ENCODE peak calls at places on chromosome 13, in ten cellular contexts. One of them, this sample, is unnamed. For H3K4me1 and H3K9me3, the result is how much of the 10 kb centered on the place peaks cover.

GRCh38 chr13:27644302-27644701 is 22.6 kb downstream of the POLR1D start:
- DNase-seq in breast epithelium: no peak
- DNase-seq in suprapubic skin: no peak
- DNase-seq in transverse colon: no peak
- DNase-seq in GM12878: no peak
- DNase-seq in stomach: no peak
- DNase-seq in K562: no peak
- DNase-seq in prostate gland: peak
- DNase-seq in upper lobe of left lung: no peak
- DNase-seq in SK-N-SH: no peak
- DNase-seq in this sample: no peak

GRCh38 chr13:112781287-112781686 is 91.4 kb downstream of the ATP11A start:
- DNase-seq in breast epithelium: no peak
- DNase-seq in suprapubic skin: peak
- DNase-seq in transverse colon: no peak
- DNase-seq in GM12878: no peak
- DNase-seq in stomach: peak
- DNase-seq in K562: no peak
- DNase-seq in prostate gland: no peak
- DNase-seq in upper lobe of left lung: no peak
- DNase-seq in SK-N-SH: peak
- DNase-seq in this sample: no peak

GRCh38 chr13:60335531-60335930 is 61.5 kb upstream of the TDRD3 start:
- DNase-seq in breast epithelium: no peak
- DNase-seq in suprapubic skin: no peak
- DNase-seq in transverse colon: no peak
- DNase-seq in GM12878: no peak
- DNase-seq in stomach: no peak
- DNase-seq in K562: no peak
- DNase-seq in prostate gland: no peak
- DNase-seq in upper lobe of left lung: no peak
- DNase-seq in SK-N-SH: no peak
- DNase-seq in this sample: no peak

GRCh38 chr13:53382008-53382407 is 353.4 kb downstream of the OLFM4 start:
- DNase-seq in breast epithelium: no peak
- DNase-seq in suprapubic skin: no peak
- DNase-seq in transverse colon: no peak
- DNase-seq in GM12878: no peak
- DNase-seq in stomach: no peak
- DNase-seq in K562: no peak
- DNase-seq in prostate gland: no peak
- DNase-seq in upper lobe of left lung: no peak
- DNase-seq in SK-N-SH: no peak
- DNase-seq in this sample: no peak

GRCh38 chr13:99808786-99809185 is 162.8 kb downstream of the ZIC5 start:
- DNase-seq in breast epithelium: no peak
- DNase-seq in suprapubic skin: no peak
- DNase-seq in transverse colon: no peak
- DNase-seq in GM12878: no peak
- DNase-seq in stomach: no peak
- DNase-seq in K562: no peak
- DNase-seq in prostate gland: no peak
- DNase-seq in upper lobe of left lung: no peak
- DNase-seq in SK-N-SH: no peak
- DNase-seq in this sample: no peak

GRCh38 chr13:53045110-53045509 is 16.5 kb downstream of the OLFM4 start:
- DNase-seq in breast epithelium: no peak
- DNase-seq in suprapubic skin: no peak
- DNase-seq in transverse colon: peak
- DNase-seq in GM12878: no peak
- DNase-seq in stomach: peak
- DNase-seq in K562: no peak
- DNase-seq in prostate gland: no peak
- DNase-seq in upper lobe of left lung: no peak
- DNase-seq in SK-N-SH: peak
- DNase-seq in this sample: peak

GRCh38 chr13:41019027-41019487 is at the start of gene ELF1:
- DNase-seq in breast epithelium: no peak
- DNase-seq in suprapubic skin: no peak
- DNase-seq in transverse colon: peak
- DNase-seq in GM12878: peak
- DNase-seq in stomach: peak
- DNase-seq in K562: peak
- DNase-seq in prostate gland: peak
- DNase-seq in upper lobe of left lung: no peak
- DNase-seq in SK-N-SH: no peak
- DNase-seq in this sample: no peak

GRCh38 chr13:72204291-72204690 is 337.3 kb upstream of the DACH1 start:
- DNase-seq in breast epithelium: no peak
- DNase-seq in suprapubic skin: no peak
- DNase-seq in transverse colon: no peak
- DNase-seq in GM12878: no peak
- DNase-seq in stomach: no peak
- DNase-seq in K562: no peak
- DNase-seq in prostate gland: no peak
- DNase-seq in upper lobe of left lung: no peak
- DNase-seq in SK-N-SH: no peak
- DNase-seq in this sample: no peak

GRCh38 chr13:79538757-79539156 is 57.8 kb downstream of the NDFIP2 start:
- DNase-seq in breast epithelium: no peak
- DNase-seq in suprapubic skin: no peak
- DNase-seq in transverse colon: no peak
- DNase-seq in GM12878: no peak
- DNase-seq in stomach: no peak
- DNase-seq in K562: no peak
- DNase-seq in prostate gland: no peak
- DNase-seq in upper lobe of left lung: no peak
- DNase-seq in SK-N-SH: no peak
- DNase-seq in this sample: no peak

GRCh38 chr13:110415669-110416068 is 108.6 kb downstream of the COL4A2 start:
- DNase-seq in breast epithelium: no peak
- DNase-seq in suprapubic skin: no peak
- DNase-seq in transverse colon: no peak
- DNase-seq in GM12878: no peak
- DNase-seq in stomach: no peak
- DNase-seq in K562: no peak
- DNase-seq in prostate gland: no peak
- DNase-seq in upper lobe of left lung: no peak
- DNase-seq in SK-N-SH: no peak
- DNase-seq in this sample: no peak

GRCh38 chr13:75418186-75418843 is 63.7 kb downstream of the TBC1D4 start:
- DNase-seq in breast epithelium: no peak
- DNase-seq in suprapubic skin: no peak
- DNase-seq in transverse colon: no peak
- DNase-seq in GM12878: no peak
- DNase-seq in stomach: no peak
- DNase-seq in K562: no peak
- DNase-seq in prostate gland: no peak
- DNase-seq in upper lobe of left lung: no peak
- DNase-seq in SK-N-SH: no peak
- DNase-seq in this sample: no peak

GRCh38 chr13:75417006-75417384 is 65.0 kb downstream of the TBC1D4 start:
- DNase-seq in breast epithelium: no peak
- DNase-seq in suprapubic skin: no peak
- DNase-seq in transverse colon: no peak
- DNase-seq in GM12878: no peak
- DNase-seq in stomach: no peak
- DNase-seq in K562: no peak
- DNase-seq in prostate gland: no peak
- DNase-seq in upper lobe of left lung: no peak
- DNase-seq in SK-N-SH: no peak
- DNase-seq in this sample: no peak

GRCh38 chr13:75417647-75418046 is 64.3 kb downstream of the TBC1D4 start:
- DNase-seq in breast epithelium: no peak
- DNase-seq in suprapubic skin: no peak
- DNase-seq in transverse colon: no peak
- DNase-seq in GM12878: no peak
- DNase-seq in stomach: no peak
- DNase-seq in K562: no peak
- DNase-seq in prostate gland: peak
- DNase-seq in upper lobe of left lung: no peak
- DNase-seq in SK-N-SH: no peak
- DNase-seq in this sample: no peak

GRCh38 chr13:75415720-75416119 is 66.2 kb downstream of the TBC1D4 start:
- DNase-seq in breast epithelium: no peak
- DNase-seq in suprapubic skin: no peak
- DNase-seq in transverse colon: no peak
- DNase-seq in GM12878: no peak
- DNase-seq in stomach: no peak
- DNase-seq in K562: no peak
- DNase-seq in prostate gland: no peak
- DNase-seq in upper lobe of left lung: no peak
- DNase-seq in SK-N-SH: no peak
- DNase-seq in this sample: no peak

DNA sequence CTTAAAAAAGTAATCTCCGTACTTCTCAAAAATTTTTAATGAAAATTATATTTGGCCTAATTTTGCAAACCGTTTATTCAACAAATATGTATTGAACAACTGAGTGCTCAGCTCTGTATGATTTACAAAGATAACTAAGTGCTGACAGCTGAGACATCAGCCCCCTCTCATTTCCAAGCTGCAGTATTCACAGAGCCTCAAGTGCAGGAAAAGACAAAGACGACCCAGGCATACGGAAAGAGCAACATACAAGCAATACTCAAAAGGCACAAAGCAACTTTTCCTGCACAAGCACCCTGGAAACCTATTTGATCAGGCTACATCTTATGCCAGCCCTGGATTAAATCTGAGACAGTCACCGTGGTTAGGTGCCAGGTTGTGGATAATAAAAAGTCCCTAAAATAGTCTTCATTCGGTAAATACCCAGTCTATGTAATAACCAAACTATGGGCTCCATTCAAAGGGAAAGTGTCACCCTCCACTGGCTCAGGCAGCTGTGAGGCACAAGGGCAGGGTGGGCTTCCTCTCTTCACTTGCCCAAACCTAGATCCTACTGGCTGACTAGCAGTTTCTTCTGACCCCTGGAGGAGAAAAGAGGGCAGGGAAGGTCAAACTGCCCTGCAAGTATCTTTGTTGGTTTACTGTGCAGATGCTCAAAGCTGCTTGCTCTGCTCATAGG is 65.5 kb downstream of the TBC1D4 start:
- DNase-seq in breast epithelium: no peak
- DNase-seq in suprapubic skin: no peak
- DNase-seq in transverse colon: no peak
- DNase-seq in GM12878: peak
- DNase-seq in stomach: no peak
- DNase-seq in K562: no peak
- DNase-seq in prostate gland: no peak
- DNase-seq in upper lobe of left lung: no peak
- DNase-seq in SK-N-SH: no peak
- DNase-seq in this sample: no peak
- H3K4me1 ChIP-seq in breast epithelium: under half
- H3K4me1 ChIP-seq in suprapubic skin: under half
- H3K4me1 ChIP-seq in transverse colon: under half
- H3K4me1 ChIP-seq in GM12878: under half
- H3K4me1 ChIP-seq in stomach: under half
- H3K4me1 ChIP-seq in K562: under half
- H3K4me1 ChIP-seq in prostate gland: under half
- H3K4me1 ChIP-seq in upper lobe of left lung: under half
- H3K4me1 ChIP-seq in SK-N-SH: under half
- H3K4me1 ChIP-seq in this sample: under half

GRCh38 chr13:46640843-46641242 is 87.9 kb downstream of the LRCH1 start:
- DNase-seq in breast epithelium: no peak
- DNase-seq in suprapubic skin: no peak
- DNase-seq in transverse colon: no peak
- DNase-seq in GM12878: no peak
- DNase-seq in stomach: no peak
- DNase-seq in K562: no peak
- DNase-seq in prostate gland: no peak
- DNase-seq in upper lobe of left lung: no peak
- DNase-seq in SK-N-SH: no peak
- DNase-seq in this sample: no peak
- TF ChIP-seq POLR2AphosphoS5 in breast epithelium: no peak
- TF ChIP-seq POLR2AphosphoS5 in suprapubic skin: no peak
- TF ChIP-seq POLR2AphosphoS5 in transverse colon: no peak
- TF ChIP-seq POLR2AphosphoS5 in GM12878: no peak
- TF ChIP-seq POLR2AphosphoS5 in stomach: no peak
- TF ChIP-seq POLR2AphosphoS5 in K562: no peak
- TF ChIP-seq POLR2AphosphoS5 in prostate gland: no peak
- TF ChIP-seq POLR2AphosphoS5 in upper lobe of left lung: no peak
- TF ChIP-seq POLR2AphosphoS5 in SK-N-SH: no peak
- TF ChIP-seq POLR2AphosphoS5 in this sample: no peak

DNA sequence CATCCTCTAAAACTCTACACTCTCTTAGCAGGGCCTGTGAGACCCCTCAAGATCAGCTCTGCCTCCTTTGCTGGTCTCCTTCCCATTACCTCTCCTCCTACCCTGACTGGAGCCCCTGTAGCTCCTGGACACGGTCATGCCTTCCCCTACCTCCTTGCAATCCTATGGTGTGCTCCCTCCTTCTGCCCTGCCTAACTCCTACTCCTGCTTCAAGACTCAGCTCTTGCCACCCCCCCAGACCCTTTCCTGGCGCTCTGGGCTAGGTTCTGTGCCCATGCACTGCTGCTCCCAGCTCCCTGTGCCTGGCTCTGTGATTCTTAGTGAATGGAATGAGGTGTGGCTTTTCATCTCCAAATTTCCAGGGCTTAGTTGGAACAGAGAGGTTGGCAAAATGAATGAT is 28.0 kb upstream of the TPTE2 start:
- DNase-seq in breast epithelium: no peak
- DNase-seq in suprapubic skin: no peak
- DNase-seq in transverse colon: no peak
- DNase-seq in GM12878: no peak
- DNase-seq in stomach: no peak
- DNase-seq in K562: no peak
- DNase-seq in prostate gland: no peak
- DNase-seq in upper lobe of left lung: no peak
- DNase-seq in SK-N-SH: no peak
- DNase-seq in this sample: no peak
- H3K9me3 ChIP-seq in breast epithelium: under half
- H3K9me3 ChIP-seq in suprapubic skin: under half
- H3K9me3 ChIP-seq in transverse colon: under half
- H3K9me3 ChIP-seq in GM12878: under half
- H3K9me3 ChIP-seq in stomach: under half
- H3K9me3 ChIP-seq in K562: under half
- H3K9me3 ChIP-seq in prostate gland: under half
- H3K9me3 ChIP-seq in upper lobe of left lung: under half
- H3K9me3 ChIP-seq in SK-N-SH: under half
- H3K9me3 ChIP-seq in this sample: under half

DNA sequence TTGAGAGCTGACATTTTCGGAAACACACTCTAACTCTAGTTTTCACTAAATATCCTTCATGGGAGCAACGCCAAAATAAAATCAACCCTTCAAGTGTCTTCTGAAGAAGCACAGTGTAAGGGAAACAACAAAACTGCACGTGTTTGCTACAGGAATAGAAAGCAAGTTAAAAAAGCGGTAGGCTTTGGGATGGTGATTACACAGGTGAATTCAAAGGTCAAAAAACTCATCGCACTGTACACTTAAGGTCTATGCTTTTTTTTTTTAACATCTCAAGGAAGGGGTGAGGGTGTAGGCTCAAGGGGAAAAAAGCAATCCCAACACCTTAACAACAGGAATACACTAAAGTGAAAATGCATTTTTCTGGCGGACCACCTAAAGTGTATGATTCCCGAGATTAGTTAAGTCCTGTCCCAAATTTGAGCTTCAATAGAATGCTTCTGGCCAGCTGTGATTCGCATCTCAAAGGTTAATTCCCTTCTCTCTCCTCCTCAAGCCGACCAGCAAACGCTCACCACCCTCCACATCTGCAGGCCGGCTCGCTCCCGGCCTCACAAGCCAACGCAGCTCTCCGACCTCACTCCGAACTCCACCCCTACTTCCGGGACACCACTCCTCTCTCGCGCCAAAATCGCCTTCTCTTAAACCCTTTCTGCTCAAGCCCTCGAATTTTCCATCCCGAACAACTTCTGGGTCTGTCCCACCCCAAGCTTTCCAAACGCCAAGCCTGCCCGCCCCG is 1.1 kb downstream of the ARGLU1 start:
- DNase-seq in breast epithelium: no peak
- DNase-seq in suprapubic skin: no peak
- DNase-seq in transverse colon: peak
- DNase-seq in GM12878: no peak
- DNase-seq in stomach: peak
- DNase-seq in K562: no peak
- DNase-seq in prostate gland: peak
- DNase-seq in upper lobe of left lung: no peak
- DNase-seq in SK-N-SH: peak
- DNase-seq in this sample: peak
- H3K4me1 ChIP-seq in breast epithelium: under half
- H3K4me1 ChIP-seq in suprapubic skin: half or more
- H3K4me1 ChIP-seq in transverse colon: under half
- H3K4me1 ChIP-seq in GM12878: under half
- H3K4me1 ChIP-seq in stomach: half or more
- H3K4me1 ChIP-seq in K562: under half
- H3K4me1 ChIP-seq in prostate gland: under half
- H3K4me1 ChIP-seq in upper lobe of left lung: under half
- H3K4me1 ChIP-seq in SK-N-SH: under half
- H3K4me1 ChIP-seq in this sample: under half

This sample was measured in sigmoid colon.